ENCODE peak calls at places on chromosome 7, in four cellular contexts. P is HuH-7.5, V is NCI-H2107, S is prostate gland. F is an unnamed sample.

GRCh38 chr7:57177856-57178767 is 45.9 kb upstream of the ZNF479 start:
- DNase-seq in V (no peak), S (no peak), P (no peak), F (no peak)

GRCh38 chr7:31981874-31982390 is 88.3 kb downstream of the PDE1C start:
- DNase-seq in P (no peak), S (no peak), V (no peak), F (no peak)

GRCh38 chr7:48755061-48755555 is 169.2 kb upstream of the CDC14C start:
- DNase-seq in P (no peak), V (no peak), S (no peak), F (no peak)

GRCh38 chr7:102974366-102975236 is 61.8 kb downstream of the LRRC17 start:
- DNase-seq in V (no peak), P (no peak), S (no peak), F (no peak)

GRCh38 chr7:23105086-23105643 is 420 bp upstream of the KLHL7 start:
- DNase-seq in P (no peak), S (no peak), V (no peak), F (no peak)

GRCh38 chr7:73329861-73330581 is 2.1 kb downstream of the FKBP6 start:
- DNase-seq in V (no peak), P (no peak), S (no peak), F (no peak)

GRCh38 chr7:157952841-157953645 is 616.2 kb downstream of the DNAJB6 start:
- DNase-seq in P (no peak), V (no peak), S (no peak), F (no peak)

GRCh38 chr7:1270181-1270580 is 37.5 kb downstream of the UNCX start:
- DNase-seq in V (no peak), S (no peak), P (no peak), F (no peak)

GRCh38 chr7:150842716-150843115 is 9.6 kb upstream of the AOC1 start:
- DNase-seq in S (no peak), P (no peak), V (no peak), F (no peak)

GRCh38 chr7:154865984-154866685 is 136.8 kb downstream of the PAXIP1 start:
- DNase-seq in S (no peak), P (no peak), V (no peak), F (no peak)

F was measured in 8988T.